ENCODE peak calls at places on chromosomes 12 and 14, in seven cellular contexts. K is suprapubic skin, J is stomach, U is transverse colon, O is GM23338, P is Panc1, W is prostate gland. Y is an unnamed sample.

GRCh38 chr14:101124860-101125259 is 221.3 kb upstream of the RTL1 start:
- DNase-seq in K (no peak), J (peak), U (no peak), O (no peak), P (no peak), W (peak), Y (no peak)

GRCh38 chr12:89762498-89763170 is 54.0 kb upstream of the ATP2B1 start:
- DNase-seq in K (no peak), J (no peak), U (no peak), O (no peak), P (no peak), W (no peak), Y (no peak)

GRCh38 chr14:22559041-22559440 is 30.0 kb downstream of the DAD1 start:
- DNase-seq in K (no peak), J (no peak), U (no peak), O (no peak), P (no peak), W (no peak), Y (no peak)

GRCh38 chr12:4137015-4137414 is 136.5 kb upstream of the CCND2 start:
- DNase-seq in K (no peak), J (no peak), U (no peak), O (no peak), P (no peak), W (no peak), Y (no peak)

GRCh38 chr12:101862245-101862644 is 15.1 kb upstream of the DRAM1 start:
- DNase-seq in K (no peak), J (no peak), U (no peak), O (no peak), P (no peak), W (no peak), Y (no peak)

GRCh38 chr14:23071244-23071974 is 14.1 kb upstream of the CDH24 start:
- DNase-seq in K (peak), J (peak), U (peak), O (peak), P (no peak), W (peak), Y (peak)

GRCh38 chr12:55188974-55189556 is 31.8 kb upstream of the OR10A7 start:
- DNase-seq in K (no peak), J (no peak), U (peak), O (peak), P (peak), W (peak), Y (no peak)

GRCh38 chr12:51869490-51869865 is 18.4 kb upstream of the ANKRD33 start:
- DNase-seq in K (peak), J (no peak), U (no peak), O (peak), P (no peak), W (no peak), Y (no peak)

GRCh38 chr12:124496584-124496983 is 70.8 kb downstream of the NCOR2 start:
- DNase-seq in K (no peak), J (no peak), U (no peak), O (no peak), P (no peak), W (no peak), Y (no peak)

GRCh38 chr12:62649412-62650116 is 182.9 kb downstream of the MON2 start:
- DNase-seq in K (no peak), J (no peak), U (no peak), O (no peak), P (no peak), W (no peak), Y (no peak)

GRCh38 chr14:101705733-101706508 is 55.6 kb upstream of the PPP2R5C start:
- DNase-seq in K (peak), J (peak), U (peak), O (peak), P (no peak), W (no peak), Y (peak)

GRCh38 chr12:71695782-71696181 is 9.9 kb downstream of the TMEM19 start:
- DNase-seq in K (no peak), J (no peak), U (no peak), O (no peak), P (no peak), W (no peak), Y (no peak)

GRCh38 chr12:120061815-120062214 is 54.7 kb downstream of the RAB35 start:
- DNase-seq in K (no peak), J (no peak), U (no peak), O (no peak), P (no peak), W (no peak), Y (no peak)

GRCh38 chr12:100823988-100824387 is 29.4 kb downstream of the ANO4 start:
- DNase-seq in K (no peak), J (no peak), U (no peak), O (no peak), P (no peak), W (no peak), Y (no peak)

GRCh38 chr14:41062826-41063225 is 543.9 kb upstream of the LRFN5 start:
- DNase-seq in K (no peak), J (no peak), U (no peak), O (no peak), P (no peak), W (no peak), Y (no peak)

GRCh38 chr12:26317942-26318565 is 122.7 kb downstream of the SSPN start:
- DNase-seq in K (no peak), J (no peak), U (no peak), O (no peak), P (peak), W (no peak), Y (no peak)

GRCh38 chr14:49691031-49691430 is 1.9 kb upstream of the KLHDC1 start:
- DNase-seq in K (no peak), J (no peak), U (no peak), O (peak), P (no peak), W (no peak), Y (no peak)

GRCh38 chr12:53325539-53326061 is 4.2 kb upstream of the AAAS start:
- DNase-seq in K (peak), J (peak), U (peak), O (peak), P (no peak), W (no peak), Y (no peak)

DNA sequence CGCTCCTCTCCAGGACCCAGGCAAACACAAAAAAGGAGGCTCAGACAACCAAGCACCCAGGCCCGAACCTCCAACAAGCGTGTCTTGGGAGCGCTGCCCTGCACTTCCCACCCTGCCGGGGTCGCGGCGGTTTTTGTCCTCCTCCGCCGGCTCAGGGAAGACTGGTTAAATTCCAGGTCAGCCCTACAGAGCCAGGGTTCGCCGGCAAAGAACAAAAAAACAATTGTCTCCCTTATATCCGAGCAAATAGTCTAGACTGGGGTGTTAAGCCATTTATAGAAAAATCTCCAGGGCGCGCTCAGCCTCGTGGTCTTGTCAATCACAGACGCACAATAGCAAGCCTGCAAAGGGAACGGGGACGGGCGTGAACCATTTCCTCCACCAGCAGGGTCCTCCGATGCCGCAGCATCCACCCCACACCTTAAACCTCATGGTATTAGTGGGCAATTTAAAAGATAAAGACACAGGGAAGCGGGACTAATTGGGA is 46.9 kb downstream of the BCAT1 start:
- DNase-seq in K (no peak), J (no peak), U (no peak), O (peak), P (no peak), W (no peak), Y (no peak)
- H3K4me3 ChIP-seq in K (peak), J (peak), U (peak), O (peak), P (no peak), W (no peak), Y (peak)

GRCh38 chr14:99819514-99819913 is 26.3 kb downstream of the EML1 start:
- DNase-seq in K (no peak), J (no peak), U (no peak), O (peak), P (no peak), W (no peak), Y (no peak)

GRCh38 chr14:99822166-99822527 is 28.9 kb downstream of the EML1 start:
- DNase-seq in K (no peak), J (no peak), U (no peak), O (no peak), P (no peak), W (no peak), Y (no peak)

GRCh38 chr14:99822800-99823455 is 29.7 kb downstream of the EML1 start:
- DNase-seq in K (no peak), J (no peak), U (no peak), O (no peak), P (no peak), W (no peak), Y (no peak)

GRCh38 chr14:99820702-99821331 is 27.6 kb downstream of the EML1 start:
- DNase-seq in K (no peak), J (no peak), U (no peak), O (no peak), P (no peak), W (no peak), Y (no peak)

DNA sequence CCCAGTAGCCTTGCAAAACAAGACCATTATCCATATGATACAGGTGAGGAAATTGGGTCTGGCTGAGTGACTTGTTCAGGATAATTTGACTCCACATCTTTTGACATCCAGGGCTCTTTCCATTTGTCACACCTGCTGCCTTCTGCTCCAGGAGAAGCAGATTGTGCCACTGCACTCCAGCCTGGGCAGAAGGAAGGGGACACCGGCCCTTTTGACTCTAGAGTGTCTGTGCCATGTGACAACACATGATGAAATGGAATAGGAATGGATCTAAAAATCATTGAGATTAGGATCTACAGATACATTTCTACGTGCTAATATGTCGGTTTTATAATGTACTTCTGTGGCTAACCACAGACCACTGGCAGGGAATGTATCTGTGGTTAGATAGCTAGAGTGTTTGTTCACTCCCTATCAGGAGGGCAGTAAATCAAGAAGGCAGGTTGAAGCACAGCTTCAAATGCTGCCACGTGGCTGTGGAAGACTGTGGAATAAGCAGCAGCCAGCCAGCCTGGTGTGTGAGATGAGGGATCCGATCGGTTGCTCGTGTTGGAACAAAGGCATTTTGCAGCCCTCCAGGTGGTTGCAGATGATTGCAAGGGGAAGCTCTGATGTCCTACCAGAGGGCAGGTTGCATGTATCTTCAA is 28.4 kb downstream of the EML1 start:
- DNase-seq in K (no peak), J (no peak), U (no peak), O (no peak), P (no peak), W (no peak), Y (no peak)
- TF ChIP-seq POLR2AphosphoS5 in K (no peak), J (no peak), U (no peak), O (no peak), P (no peak), W (no peak), Y (no peak)

GRCh38 chr12:14390885-14391530 is 25.5 kb downstream of the ATF7IP start:
- DNase-seq in K (no peak), J (no peak), U (no peak), O (no peak), P (no peak), W (no peak), Y (no peak)

GRCh38 chr12:14390449-14390848 is 25.0 kb downstream of the ATF7IP start:
- DNase-seq in K (no peak), J (no peak), U (no peak), O (no peak), P (no peak), W (no peak), Y (no peak)

GRCh38 chr12:14379508-14379907 is 14.0 kb downstream of the ATF7IP start:
- DNase-seq in K (no peak), J (no peak), U (no peak), O (no peak), P (no peak), W (no peak), Y (no peak)

GRCh38 chr12:14387472-14387871 is 22.0 kb downstream of the ATF7IP start:
- DNase-seq in K (no peak), J (no peak), U (no peak), O (no peak), P (no peak), W (no peak), Y (no peak)

GRCh38 chr12:14384783-14385638 is 19.5 kb downstream of the ATF7IP start:
- DNase-seq in K (no peak), J (peak), U (peak), O (peak), P (peak), W (peak), Y (peak)
- H3K4me3 ChIP-seq in K (peak), J (peak), U (no peak), O (peak), P (peak), W (no peak), Y (peak)

GRCh38 chr12:27623645-27624044 is 72.6 kb upstream of the REP15 start:
- DNase-seq in K (no peak), J (no peak), U (no peak), O (no peak), P (peak), W (no peak), Y (no peak)
- TF ChIP-seq POLR2AphosphoS5 in K (no peak), J (no peak), U (no peak), O (no peak), P (no peak), W (no peak), Y (no peak)

DNA sequence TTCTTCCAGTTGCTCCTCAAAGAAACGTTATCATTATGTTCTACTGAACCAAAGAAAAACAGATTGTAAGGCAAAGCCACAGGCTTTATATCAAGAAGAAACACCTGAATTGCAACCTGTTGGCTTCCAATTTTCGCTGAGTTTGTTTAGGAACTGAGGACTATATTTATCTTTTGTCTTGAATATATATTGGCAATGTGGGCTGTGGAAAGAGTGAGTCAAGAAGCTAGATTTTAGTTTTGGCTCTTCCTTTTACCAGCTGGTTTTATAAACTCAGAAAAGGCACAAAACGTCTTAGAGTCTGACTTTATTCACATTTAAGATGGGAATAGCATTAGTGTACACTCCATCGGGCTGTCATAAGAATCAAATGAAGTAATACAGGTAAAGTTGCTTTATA is 10.4 kb upstream of the PTHLH start:
- DNase-seq in K (no peak), J (no peak), U (no peak), O (no peak), P (no peak), W (no peak), Y (no peak)
- H3K4me3 ChIP-seq in K (no peak), J (no peak), U (no peak), O (no peak), P (no peak), W (no peak), Y (no peak)

GRCh38 chr14:105426416-105427130 is 6.9 kb downstream of the MTA1 start:
- DNase-seq in K (no peak), J (no peak), U (no peak), O (no peak), P (no peak), W (no peak), Y (no peak)
- TF ChIP-seq POLR2AphosphoS5 in K (no peak), J (no peak), U (no peak), O (no peak), P (no peak), W (no peak), Y (no peak)